ENCODE peak calls at places on chromosomes 12 and 14, in ten cellular contexts. I is adipocyte, O is dorsolateral prefrontal cortex, J is SW 1271, P is ovary, B is endodermal cell, F is left cardiac atrium, N is islet precursor cell, Y is thoracic aorta, V is amniotic stem cell. H is an unnamed sample.

GRCh38 chr12:131700271-131700670 is 10.6 kb upstream of the SFSWAP start:
- DNase-seq in I (no peak), O (no peak), J (no peak), P (no peak), B (no peak), F (no peak), N (peak; percentile 38), Y (no peak), V (no peak), H (no peak)

GRCh38 chr14:60327447-60328331 is 78.7 kb downstream of the PPM1A start:
- DNase-seq in I (no peak), O (peak; percentile 53), J (no peak), P (no peak), B (peak; percentile 79), F (peak; percentile 31), N (peak; percentile 64), Y (no peak), V (no peak), H (no peak)

GRCh38 chr12:60693019-60693626 is 1097.3 kb downstream of the SLC16A7 start:
- DNase-seq in I (peak; percentile 48), O (no peak), J (no peak), P (no peak), B (no peak), F (no peak), N (no peak), Y (no peak), V (no peak), H (no peak)

GRCh38 chr14:22152161-22152870 is 436.7 kb downstream of the DAD1 start:
- DNase-seq in I (no peak), O (no peak), J (no peak), P (no peak), B (no peak), F (no peak), N (no peak), Y (no peak), V (no peak), H (no peak)

GRCh38 chr14:22039938-22040780 is 366.5 kb upstream of the OR4E1 start:
- DNase-seq in I (peak; percentile 1), O (no peak), J (no peak), P (no peak), B (no peak), F (no peak), N (no peak), Y (no peak), V (no peak), H (no peak)

GRCh38 chr12:85804663-85805062 is 31.5 kb downstream of the RASSF9 start:
- DNase-seq in I (peak; percentile 53), O (no peak), J (no peak), P (no peak), B (no peak), F (no peak), N (no peak), Y (no peak), V (no peak), H (peak; percentile 44)

GRCh38 chr14:101453225-101453624 is 108.1 kb upstream of the DIO3 start:
- DNase-seq in I (no peak), O (no peak), J (no peak), P (no peak), B (no peak), F (no peak), N (no peak), Y (no peak), V (no peak), H (no peak)

GRCh38 chr14:67360469-67361206 is 510 bp downstream of the EIF2S1 start:
- DNase-seq in I (no peak), O (no peak), J (no peak), P (no peak), B (no peak), F (no peak), N (no peak), Y (peak; percentile 6), V (peak; percentile 80), H (no peak)

GRCh38 chr14:101851716-101852395 is 90.3 kb downstream of the PPP2R5C start:
- DNase-seq in I (no peak), O (no peak), J (no peak), P (no peak), B (no peak), F (no peak), N (no peak), Y (no peak), V (no peak), H (no peak)

GRCh38 chr12:132344181-132344580 is 14.8 kb upstream of the GALNT9 start:
- DNase-seq in I (no peak), O (no peak), J (no peak), P (no peak), B (no peak), F (no peak), N (no peak), Y (no peak), V (no peak), H (no peak)